ENCODE peak calls at places on chromosomes 13 and 19, in nine cellular contexts. V, H, S, F, T, A, Z, W and B are unnamed samples.

GRCh38 chr19:22901431-22902130 is 69.5 kb downstream of the ZNF723 start:
- DNase-seq in S (no peak), A (no peak), H (no peak), T (no peak), F (no peak), V (no peak), Z (no peak), W (no peak), B (no peak)

GRCh38 chr13:107099661-107100060 is 531.7 kb upstream of the ARGLU1 start:
- DNase-seq in A (no peak), V (peak; percentile 93), Z (no peak), W (peak; percentile 2), F (peak; percentile 0), S (peak; percentile 78), T (no peak), H (no peak), B (no peak)

GRCh38 chr13:94312511-94313191 is 166.8 kb downstream of the DCT start:
- DNase-seq in H (no peak), W (no peak), F (peak; percentile 32), Z (no peak), A (no peak), V (no peak), T (no peak), S (no peak), B (no peak)

GRCh38 chr19:42253245-42254082 is 1.5 kb downstream of the ERF start:
- DNase-seq in V (peak; percentile 26), Z (peak; percentile 79), S (no peak), F (peak; percentile 55), W (no peak), A (peak; percentile 82), T (peak; percentile 77), H (peak; percentile 79), B (peak; percentile 62)

GRCh38 chr19:21604351-21604926 is 99.0 kb downstream of the ZNF429 start:
- DNase-seq in Z (no peak), F (peak; percentile 20), T (no peak), A (peak; percentile 55), V (peak; percentile 21), H (no peak), S (no peak), W (peak; percentile 49), B (no peak)

GRCh38 chr19:8592231-8593009 is 15.2 kb upstream of the MYO1F start:
- DNase-seq in H (peak; percentile 96), F (no peak), S (peak; percentile 99), A (peak; percentile 47), W (peak; percentile 97), T (peak; percentile 100), Z (peak; percentile 99), V (peak; percentile 95), B (peak; percentile 99)

GRCh38 chr13:44300895-44301638 is 72.6 kb upstream of the SERP2 start:
- DNase-seq in W (peak; percentile 90), A (peak; percentile 38), T (no peak), F (peak; percentile 93), Z (no peak), V (peak; percentile 87), H (no peak), S (peak; percentile 61), B (no peak)

GRCh38 chr19:13987101-13987890 is 18.8 kb downstream of the RFX1 start:
- DNase-seq in W (no peak), T (no peak), A (no peak), F (no peak), V (no peak), S (no peak), Z (no peak), H (no peak), B (no peak)

GRCh38 chr13:32068255-32068654 is 36.7 kb downstream of the FRY start:
- DNase-seq in A (no peak), F (no peak), H (no peak), Z (no peak), T (no peak), W (no peak), S (no peak), V (no peak), B (no peak)

GRCh38 chr19:15283141-15283885 is 49.0 kb downstream of the BRD4 start:
- DNase-seq in Z (no peak), F (peak; percentile 68), T (no peak), V (peak; percentile 59), H (no peak), S (peak; percentile 46), W (peak; percentile 69), A (no peak), B (no peak)

GRCh38 chr19:50548191-50549058 is 19.8 kb downstream of the LRRC4B start:
- DNase-seq in A (no peak), F (no peak), T (no peak), S (no peak), V (no peak), W (no peak), H (no peak), Z (no peak), B (no peak)

GRCh38 chr19:14425696-14426138 is 6.6 kb upstream of the DDX39A start:
- DNase-seq in W (peak; percentile 40), Z (no peak), S (peak; percentile 46), H (no peak), F (peak; percentile 45), V (peak; percentile 91), T (no peak), A (no peak), B (no peak)

GRCh38 chr19:17749912-17750317 is 1.4 kb upstream of the FCHO1 start:
- DNase-seq in F (no peak), Z (no peak), S (no peak), T (no peak), V (no peak), H (no peak), A (no peak), W (peak; percentile 32), B (no peak)

GRCh38 chr19:32421589-32422361 is 16.2 kb downstream of the DPY19L3 start:
- DNase-seq in Z (no peak), V (no peak), S (peak; percentile 37), A (no peak), F (no peak), T (no peak), W (no peak), H (no peak), B (no peak)

GRCh38 chr13:75372517-75372916 is 109.5 kb downstream of the TBC1D4 start:
- DNase-seq in Z (peak; percentile 62), W (peak; percentile 77), S (peak; percentile 48), V (peak; percentile 62), A (peak; percentile 39), T (no peak), H (no peak), F (peak; percentile 57), B (no peak)

GRCh38 chr19:33229962-33230361 is 4.3 kb upstream of the SLC7A10 start:
- DNase-seq in A (no peak), Z (no peak), H (no peak), T (no peak), V (no peak), W (no peak), F (no peak), S (no peak), B (no peak)

GRCh38 chr19:46126086-46126485 is 1.6 kb upstream of the IGFL3 start:
- DNase-seq in W (peak; percentile 19), S (no peak), T (no peak), H (no peak), V (no peak), F (no peak), Z (no peak), A (no peak), B (no peak)
- TF ChIP-seq CTCF in W (no peak), S (no peak), T (no peak), H (no peak), V (no peak), F (no peak), Z (no peak), A (no peak), B (no peak)

GRCh38 chr19:49422407-49423277 is 599 bp downstream of the PTH2 start:
- DNase-seq in F (peak; percentile 57), S (no peak), H (no peak), A (peak; percentile 68), Z (peak; percentile 41), W (peak; percentile 50), V (peak; percentile 17), T (peak; percentile 85), B (peak; percentile 86)
- TF ChIP-seq CTCF in F (no peak), S (peak; percentile 32), H (no peak), A (peak; percentile 43), Z (peak; percentile 33), W (peak; percentile 32), V (peak; percentile 35), T (peak; percentile 65), B (peak; percentile 79)

GRCh38 chr13:99656843-99657506 is 155.7 kb downstream of the TM9SF2 start:
- DNase-seq in T (no peak), V (no peak), S (no peak), Z (no peak), H (no peak), F (no peak), A (no peak), W (no peak), B (no peak)

GRCh38 chr13:99659234-99659633 is 158.0 kb downstream of the TM9SF2 start:
- DNase-seq in S (no peak), T (no peak), F (no peak), V (no peak), H (no peak), Z (no peak), W (no peak), A (no peak), B (no peak)

GRCh38 chr13:99657848-99658265 is 156.6 kb downstream of the TM9SF2 start:
- DNase-seq in H (peak; percentile 80), S (peak; percentile 35), Z (peak; percentile 40), A (no peak), T (peak; percentile 63), W (peak; percentile 27), F (no peak), V (no peak), B (peak; percentile 62)

GRCh38 chr13:99660101-99660500 is 158.8 kb downstream of the TM9SF2 start:
- DNase-seq in S (no peak), V (no peak), Z (no peak), W (no peak), A (no peak), F (no peak), T (no peak), H (no peak), B (no peak)

DNA sequence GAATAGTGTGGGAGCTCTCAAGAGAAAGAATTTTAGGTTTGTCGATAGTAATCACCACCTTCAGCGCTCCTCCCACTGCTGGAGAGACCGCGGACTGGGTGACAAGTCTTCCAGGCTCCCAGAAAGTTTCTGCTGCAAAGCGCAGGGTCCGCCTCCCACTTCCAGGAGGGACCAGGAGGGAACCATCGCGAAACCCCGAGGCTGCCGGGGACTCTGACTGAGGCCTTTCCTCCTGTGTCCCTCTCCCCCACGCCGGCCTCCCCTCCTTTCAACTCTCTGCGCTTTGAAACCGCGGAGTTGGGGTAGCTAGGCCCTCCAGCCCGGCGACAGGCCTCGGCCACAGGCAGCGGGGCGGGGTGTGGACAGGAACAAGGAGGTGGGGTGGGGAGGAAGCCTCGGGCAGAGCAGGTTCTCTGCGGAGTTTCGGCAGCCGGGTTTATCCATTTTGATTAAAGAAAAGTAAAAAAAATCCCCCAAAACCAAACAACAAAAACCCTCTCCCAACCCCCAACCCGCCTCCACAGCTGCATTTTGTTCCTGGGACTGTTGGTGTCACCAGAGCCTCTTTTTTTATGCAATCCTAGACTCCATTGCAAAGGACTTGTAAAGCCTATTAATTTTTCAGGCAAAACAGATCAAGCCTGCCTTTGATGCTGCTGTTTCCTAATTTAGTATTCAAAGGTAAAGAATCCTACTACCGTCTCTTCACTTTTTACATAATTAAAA is 157.2 kb downstream of the TM9SF2 start:
- DNase-seq in W (peak; percentile 68), T (peak; percentile 74), V (peak; percentile 25), A (peak; percentile 38), H (peak; percentile 80), S (peak; percentile 71), F (peak; percentile 24), Z (peak; percentile 73), B (peak; percentile 62)
- TF ChIP-seq CTCF in W (peak; percentile 21), T (no peak), V (peak; percentile 32), A (peak; percentile 20), H (peak; percentile 73), S (peak; percentile 57), F (peak; percentile 31), Z (peak; percentile 70), B (no peak)

GRCh38 chr19:51660975-51661600 is 14.5 kb upstream of the SIGLEC14 start:
- DNase-seq in F (peak; percentile 81), T (peak; percentile 88), A (peak; percentile 62), S (peak; percentile 77), H (peak; percentile 72), W (peak; percentile 84), Z (peak; percentile 92), V (peak; percentile 72), B (peak; percentile 88)
- TF ChIP-seq CTCF in F (peak; percentile 78), T (peak; percentile 46), A (peak; percentile 36), S (peak; percentile 82), H (peak; percentile 62), W (peak; percentile 75), Z (peak; percentile 73), V (peak; percentile 61), B (peak; percentile 76)